ENCODE peak calls at places on chromosomes 11 and 22, in ten cellular contexts. M is central memory CD4-positive, alpha-beta T cell; B is Ammon's horn; A is neural crest cell; U is A549; T is HFFc6; H is NCI-H1092 treated with DMSO at 0.1 percent for 48 hours; F is adipocyte; K is stimulated activated CD4-positive, alpha-beta T cell treated with anti-CD3 and anti-CD28 coated beads, Interleukin-2, amount 100 ng/mL, for 24 hours; E is nephron progenitor cell. G is an unnamed sample.

GRCh38 chr11:67648140-67648795 is 2.3 kb downstream of the ACY3 start:
- DNase-seq in M (peak), B (no peak), A (no peak), U (peak), T (no peak), H (peak), F (no peak), K (peak), E (no peak), G (no peak)

GRCh38 chr11:94747136-94748110 is 20.7 kb upstream of the AMOTL1 start:
- DNase-seq in M (no peak), B (no peak), A (no peak), U (peak), T (peak), H (no peak), F (peak), K (no peak), E (no peak), G (no peak)

GRCh38 chr22:47434336-47435203 is 672.1 kb downstream of the TBC1D22A start:
- DNase-seq in M (no peak), B (no peak), A (no peak), U (no peak), T (no peak), H (no peak), F (no peak), K (no peak), E (no peak), G (no peak)

GRCh38 chr11:35711173-35711910 is 48.8 kb downstream of the TRIM44 start:
- DNase-seq in M (no peak), B (no peak), A (no peak), U (no peak), T (no peak), H (no peak), F (no peak), K (no peak), E (no peak), G (no peak)

GRCh38 chr11:70191495-70192140 is 11.5 kb upstream of the FADD start:
- DNase-seq in M (peak), B (peak), A (peak), U (peak), T (peak), H (peak), F (peak), K (peak), E (peak), G (peak)

GRCh38 chr22:24942301-24942700 is 4.2 kb downstream of the LHFPL7 start:
- DNase-seq in M (no peak), B (no peak), A (no peak), U (no peak), T (no peak), H (no peak), F (no peak), K (no peak), E (no peak), G (no peak)

GRCh38 chr22:23067023-23067650 is 3.2 kb upstream of the GNAZ start:
- DNase-seq in M (no peak), B (no peak), A (no peak), U (no peak), T (no peak), H (no peak), F (no peak), K (no peak), E (no peak), G (no peak)

GRCh38 chr11:100927579-100927978 is 202.0 kb downstream of the PGR start:
- DNase-seq in M (no peak), B (no peak), A (no peak), U (no peak), T (no peak), H (no peak), F (no peak), K (no peak), E (no peak), G (no peak)

GRCh38 chr11:130223291-130223971 is 63.8 kb downstream of the ST14 start:
- DNase-seq in M (no peak), B (no peak), A (no peak), U (no peak), T (no peak), H (no peak), F (no peak), K (no peak), E (no peak), G (no peak)

GRCh38 chr22:32354360-32355351 is 3.0 kb upstream of the RFPL3 start:
- DNase-seq in M (no peak), B (no peak), A (no peak), U (peak), T (peak), H (no peak), F (no peak), K (no peak), E (no peak), G (no peak)

GRCh38 chr11:16811136-16812020 is 72.9 kb downstream of the C11orf58 start:
- DNase-seq in M (no peak), B (no peak), A (no peak), U (no peak), T (no peak), H (no peak), F (no peak), K (no peak), E (no peak), G (no peak)

GRCh38 chr11:65491614-65492386 is 7.0 kb upstream of the MALAT1 start:
- DNase-seq in M (no peak), B (peak), A (no peak), U (peak), T (peak), H (peak), F (peak), K (no peak), E (peak), G (peak)

GRCh38 chr11:123461164-123461563 is 31.1 kb downstream of the GRAMD1B start:
- DNase-seq in M (no peak), B (peak), A (no peak), U (no peak), T (no peak), H (peak), F (no peak), K (no peak), E (no peak), G (no peak)

GRCh38 chr11:134391170-134391569 is 20.9 kb downstream of the B3GAT1 start:
- DNase-seq in M (no peak), B (no peak), A (no peak), U (no peak), T (no peak), H (no peak), F (no peak), K (no peak), E (no peak), G (no peak)

GRCh38 chr11:72584293-72584921 is 89.8 kb downstream of the PDE2A start:
- DNase-seq in M (peak), B (peak), A (no peak), U (no peak), T (no peak), H (no peak), F (peak), K (peak), E (peak), G (peak)

GRCh38 chr11:1760351-1761109 is 3.2 kb downstream of the CTSD start:
- DNase-seq in M (no peak), B (peak), A (no peak), U (no peak), T (peak), H (no peak), F (no peak), K (no peak), E (no peak), G (peak)

GRCh38 chr11:75461136-75461535 is 28.1 kb upstream of the KLHL35 start:
- DNase-seq in M (no peak), B (no peak), A (no peak), U (no peak), T (no peak), H (no peak), F (no peak), K (no peak), E (no peak), G (no peak)

GRCh38 chr11:6586434-6587359 is 16.7 kb downstream of the RRP8 start:
- DNase-seq in M (no peak), B (peak), A (no peak), U (no peak), T (no peak), H (no peak), F (no peak), K (no peak), E (no peak), G (peak)

GRCh38 chr22:22976033-22976922 is 88.7 kb downstream of the IGLL5 start:
- DNase-seq in M (no peak), B (no peak), A (no peak), U (no peak), T (no peak), H (no peak), F (no peak), K (no peak), E (no peak), G (no peak)

GRCh38 chr11:115363426-115363825 is 140.8 kb downstream of the CADM1 start:
- DNase-seq in M (no peak), B (no peak), A (no peak), U (no peak), T (no peak), H (no peak), F (no peak), K (no peak), E (no peak), G (no peak)

GRCh38 chr11:83724704-83725114 is 438.5 kb upstream of the CCDC90B start:
- DNase-seq in M (no peak), B (peak), A (no peak), U (peak), T (no peak), H (no peak), F (peak), K (no peak), E (peak), G (no peak)

GRCh38 chr11:103953797-103954495 is 82.5 kb upstream of the DDI1 start:
- DNase-seq in M (no peak), B (no peak), A (no peak), U (no peak), T (no peak), H (no peak), F (no peak), K (no peak), E (no peak), G (no peak)

GRCh38 chr22:49628351-49629023 is 199.2 kb downstream of the BRD1 start:
- DNase-seq in M (no peak), B (no peak), A (no peak), U (no peak), T (no peak), H (no peak), F (no peak), K (no peak), E (peak), G (no peak)

GRCh38 chr11:69630009-69630870 is 10.7 kb upstream of the CCND1 start:
- DNase-seq in M (no peak), B (no peak), A (no peak), U (peak), T (peak), H (no peak), F (no peak), K (no peak), E (no peak), G (no peak)

GRCh38 chr11:46363031-46363407 is 15.8 kb downstream of the DGKZ start:
- DNase-seq in M (no peak), B (peak), A (no peak), U (peak), T (peak), H (no peak), F (peak), K (no peak), E (no peak), G (no peak)

GRCh38 chr11:77082838-77083552 is 16.2 kb downstream of the CAPN5 start:
- DNase-seq in M (peak), B (no peak), A (no peak), U (no peak), T (no peak), H (no peak), F (no peak), K (peak), E (no peak), G (peak)

G was measured in glutamatergic neuron.